ENCODE peak calls at places on chromosomes 7 and 10, in four cellular contexts. One of them, this sample, is unnamed.

GRCh38 chr7:7157177-7157886 is 25.0 kb upstream of the C1GALT1 start:
- DNase-seq in stimulated activated CD4-positive, alpha-beta T cell treated with anti-CD3 and anti-CD28 coated beads, Interleukin-12 subunit alpha, Interleukin-12 subunit beta, amount 100 ng/mL, for 24 hours: peak
- DNase-seq in AG04450: peak
- DNase-seq in GM06990: no peak
- DNase-seq in this sample: no peak

GRCh38 chr7:100191775-100192174 is 14.1 kb downstream of the STAG3 start:
- DNase-seq in AG04450: peak
- DNase-seq in stimulated activated CD4-positive, alpha-beta T cell treated with anti-CD3 and anti-CD28 coated beads, Interleukin-12 subunit alpha, Interleukin-12 subunit beta, amount 100 ng/mL, for 24 hours: no peak
- DNase-seq in GM06990: no peak
- DNase-seq in this sample: no peak

GRCh38 chr10:15068802-15069201 is 19.8 kb downstream of the ACBD7 start:
- DNase-seq in AG04450: no peak
- DNase-seq in stimulated activated CD4-positive, alpha-beta T cell treated with anti-CD3 and anti-CD28 coated beads, Interleukin-12 subunit alpha, Interleukin-12 subunit beta, amount 100 ng/mL, for 24 hours: no peak
- DNase-seq in GM06990: no peak
- DNase-seq in this sample: no peak

GRCh38 chr10:48507933-48508830 is 96.7 kb downstream of the ARHGAP22 start:
- DNase-seq in GM06990: no peak
- DNase-seq in AG04450: no peak
- DNase-seq in stimulated activated CD4-positive, alpha-beta T cell treated with anti-CD3 and anti-CD28 coated beads, Interleukin-12 subunit alpha, Interleukin-12 subunit beta, amount 100 ng/mL, for 24 hours: no peak
- DNase-seq in this sample: no peak

GRCh38 chr10:109726473-109726872 is 196.8 kb downstream of the XPNPEP1 start:
- DNase-seq in AG04450: no peak
- DNase-seq in GM06990: no peak
- DNase-seq in stimulated activated CD4-positive, alpha-beta T cell treated with anti-CD3 and anti-CD28 coated beads, Interleukin-12 subunit alpha, Interleukin-12 subunit beta, amount 100 ng/mL, for 24 hours: no peak
- DNase-seq in this sample: no peak

GRCh38 chr7:135661311-135662122 is 797 bp upstream of the STMP1 start:
- DNase-seq in AG04450: no peak
- DNase-seq in GM06990: no peak
- DNase-seq in stimulated activated CD4-positive, alpha-beta T cell treated with anti-CD3 and anti-CD28 coated beads, Interleukin-12 subunit alpha, Interleukin-12 subunit beta, amount 100 ng/mL, for 24 hours: no peak
- DNase-seq in this sample: peak

GRCh38 chr10:49465717-49466116 is 69.8 kb upstream of the DRGX start:
- DNase-seq in AG04450: no peak
- DNase-seq in stimulated activated CD4-positive, alpha-beta T cell treated with anti-CD3 and anti-CD28 coated beads, Interleukin-12 subunit alpha, Interleukin-12 subunit beta, amount 100 ng/mL, for 24 hours: no peak
- DNase-seq in GM06990: no peak
- DNase-seq in this sample: no peak

GRCh38 chr10:70227548-70228320 is 5.5 kb downstream of the PPA1 start:
- DNase-seq in GM06990: no peak
- DNase-seq in stimulated activated CD4-positive, alpha-beta T cell treated with anti-CD3 and anti-CD28 coated beads, Interleukin-12 subunit alpha, Interleukin-12 subunit beta, amount 100 ng/mL, for 24 hours: no peak
- DNase-seq in AG04450: no peak
- DNase-seq in this sample: no peak

GRCh38 chr7:150976529-150977381 is 1.4 kb downstream of the KCNH2 start:
- DNase-seq in AG04450: no peak
- DNase-seq in stimulated activated CD4-positive, alpha-beta T cell treated with anti-CD3 and anti-CD28 coated beads, Interleukin-12 subunit alpha, Interleukin-12 subunit beta, amount 100 ng/mL, for 24 hours: no peak
- DNase-seq in GM06990: no peak
- DNase-seq in this sample: no peak

GRCh38 chr10:29691564-29692064 is 56.8 kb upstream of the SVIL start:
- DNase-seq in stimulated activated CD4-positive, alpha-beta T cell treated with anti-CD3 and anti-CD28 coated beads, Interleukin-12 subunit alpha, Interleukin-12 subunit beta, amount 100 ng/mL, for 24 hours: no peak
- DNase-seq in AG04450: no peak
- DNase-seq in GM06990: no peak
- DNase-seq in this sample: no peak

GRCh38 chr10:49109669-49110335 is 5.5 kb downstream of the VSTM4 start:
- DNase-seq in GM06990: no peak
- DNase-seq in AG04450: peak
- DNase-seq in stimulated activated CD4-positive, alpha-beta T cell treated with anti-CD3 and anti-CD28 coated beads, Interleukin-12 subunit alpha, Interleukin-12 subunit beta, amount 100 ng/mL, for 24 hours: no peak
- DNase-seq in this sample: no peak

GRCh38 chr10:53719658-53720057 is 947.1 kb upstream of the MBL2 start:
- DNase-seq in GM06990: no peak
- DNase-seq in AG04450: no peak
- DNase-seq in stimulated activated CD4-positive, alpha-beta T cell treated with anti-CD3 and anti-CD28 coated beads, Interleukin-12 subunit alpha, Interleukin-12 subunit beta, amount 100 ng/mL, for 24 hours: no peak
- DNase-seq in this sample: no peak

GRCh38 chr10:18214692-18215563 is 74.7 kb downstream of the CACNB2 start:
- DNase-seq in GM06990: no peak
- DNase-seq in AG04450: no peak
- DNase-seq in stimulated activated CD4-positive, alpha-beta T cell treated with anti-CD3 and anti-CD28 coated beads, Interleukin-12 subunit alpha, Interleukin-12 subunit beta, amount 100 ng/mL, for 24 hours: no peak
- DNase-seq in this sample: no peak

GRCh38 chr7:147332988-147333387 is 1216.4 kb downstream of the CNTNAP2 start:
- DNase-seq in AG04450: no peak
- DNase-seq in GM06990: no peak
- DNase-seq in stimulated activated CD4-positive, alpha-beta T cell treated with anti-CD3 and anti-CD28 coated beads, Interleukin-12 subunit alpha, Interleukin-12 subunit beta, amount 100 ng/mL, for 24 hours: no peak
- DNase-seq in this sample: no peak

GRCh38 chr7:70506463-70506862 is 625.5 kb upstream of the GALNT17 start:
- DNase-seq in stimulated activated CD4-positive, alpha-beta T cell treated with anti-CD3 and anti-CD28 coated beads, Interleukin-12 subunit alpha, Interleukin-12 subunit beta, amount 100 ng/mL, for 24 hours: no peak
- DNase-seq in GM06990: no peak
- DNase-seq in AG04450: no peak
- DNase-seq in this sample: no peak

GRCh38 chr7:147571436-147572180 is 1019.0 kb upstream of the C7orf33 start:
- DNase-seq in AG04450: no peak
- DNase-seq in GM06990: no peak
- DNase-seq in stimulated activated CD4-positive, alpha-beta T cell treated with anti-CD3 and anti-CD28 coated beads, Interleukin-12 subunit alpha, Interleukin-12 subunit beta, amount 100 ng/mL, for 24 hours: no peak
- DNase-seq in this sample: no peak

GRCh38 chr7:55177068-55177530 is 158.3 kb downstream of the EGFR start:
- DNase-seq in AG04450: no peak
- DNase-seq in stimulated activated CD4-positive, alpha-beta T cell treated with anti-CD3 and anti-CD28 coated beads, Interleukin-12 subunit alpha, Interleukin-12 subunit beta, amount 100 ng/mL, for 24 hours: no peak
- DNase-seq in GM06990: no peak
- DNase-seq in this sample: no peak

GRCh38 chr10:78634835-78635234 is 433.9 kb upstream of the ZMIZ1 start:
- DNase-seq in AG04450: no peak
- DNase-seq in stimulated activated CD4-positive, alpha-beta T cell treated with anti-CD3 and anti-CD28 coated beads, Interleukin-12 subunit alpha, Interleukin-12 subunit beta, amount 100 ng/mL, for 24 hours: no peak
- DNase-seq in GM06990: no peak
- DNase-seq in this sample: no peak

GRCh38 chr10:11335167-11335652 is 276.2 kb downstream of the USP6NL start:
- DNase-seq in AG04450: no peak
- DNase-seq in GM06990: no peak
- DNase-seq in stimulated activated CD4-positive, alpha-beta T cell treated with anti-CD3 and anti-CD28 coated beads, Interleukin-12 subunit alpha, Interleukin-12 subunit beta, amount 100 ng/mL, for 24 hours: no peak
- DNase-seq in this sample: no peak

GRCh38 chr10:60305394-60305892 is 84.2 kb downstream of the ANK3 start:
- DNase-seq in stimulated activated CD4-positive, alpha-beta T cell treated with anti-CD3 and anti-CD28 coated beads, Interleukin-12 subunit alpha, Interleukin-12 subunit beta, amount 100 ng/mL, for 24 hours: no peak
- DNase-seq in GM06990: no peak
- DNase-seq in AG04450: no peak
- DNase-seq in this sample: no peak

GRCh38 chr10:122117475-122117874 is 128.5 kb downstream of the TACC2 start:
- DNase-seq in AG04450: no peak
- DNase-seq in stimulated activated CD4-positive, alpha-beta T cell treated with anti-CD3 and anti-CD28 coated beads, Interleukin-12 subunit alpha, Interleukin-12 subunit beta, amount 100 ng/mL, for 24 hours: no peak
- DNase-seq in GM06990: no peak
- DNase-seq in this sample: no peak

GRCh38 chr7:28958235-28958945 is at the start of gene TRIL:
- DNase-seq in stimulated activated CD4-positive, alpha-beta T cell treated with anti-CD3 and anti-CD28 coated beads, Interleukin-12 subunit alpha, Interleukin-12 subunit beta, amount 100 ng/mL, for 24 hours: no peak
- DNase-seq in AG04450: peak
- DNase-seq in GM06990: peak
- DNase-seq in this sample: peak

GRCh38 chr7:22372863-22373262 is 15.9 kb upstream of the RAPGEF5 start:
- DNase-seq in AG04450: no peak
- DNase-seq in GM06990: no peak
- DNase-seq in stimulated activated CD4-positive, alpha-beta T cell treated with anti-CD3 and anti-CD28 coated beads, Interleukin-12 subunit alpha, Interleukin-12 subunit beta, amount 100 ng/mL, for 24 hours: no peak
- DNase-seq in this sample: no peak

GRCh38 chr7:2508327-2509231 is 11.0 kb upstream of the LFNG start:
- DNase-seq in stimulated activated CD4-positive, alpha-beta T cell treated with anti-CD3 and anti-CD28 coated beads, Interleukin-12 subunit alpha, Interleukin-12 subunit beta, amount 100 ng/mL, for 24 hours: no peak
- DNase-seq in GM06990: peak
- DNase-seq in AG04450: no peak
- DNase-seq in this sample: peak

GRCh38 chr7:29265208-29265923 is 70.8 kb downstream of the CHN2 start:
- DNase-seq in GM06990: no peak
- DNase-seq in stimulated activated CD4-positive, alpha-beta T cell treated with anti-CD3 and anti-CD28 coated beads, Interleukin-12 subunit alpha, Interleukin-12 subunit beta, amount 100 ng/mL, for 24 hours: no peak
- DNase-seq in AG04450: no peak
- DNase-seq in this sample: no peak

GRCh38 chr10:100021322-100021721 is 11.6 kb upstream of the DNMBP start:
- DNase-seq in AG04450: no peak
- DNase-seq in stimulated activated CD4-positive, alpha-beta T cell treated with anti-CD3 and anti-CD28 coated beads, Interleukin-12 subunit alpha, Interleukin-12 subunit beta, amount 100 ng/mL, for 24 hours: no peak
- DNase-seq in GM06990: peak
- DNase-seq in this sample: no peak

GRCh38 chr10:60384708-60385398 is 4.8 kb downstream of the ANK3 start:
- DNase-seq in stimulated activated CD4-positive, alpha-beta T cell treated with anti-CD3 and anti-CD28 coated beads, Interleukin-12 subunit alpha, Interleukin-12 subunit beta, amount 100 ng/mL, for 24 hours: no peak
- DNase-seq in AG04450: peak
- DNase-seq in GM06990: no peak
- DNase-seq in this sample: no peak

GRCh38 chr10:1151071-1152033 is 95.2 kb downstream of the WDR37 start:
- DNase-seq in AG04450: no peak
- DNase-seq in stimulated activated CD4-positive, alpha-beta T cell treated with anti-CD3 and anti-CD28 coated beads, Interleukin-12 subunit alpha, Interleukin-12 subunit beta, amount 100 ng/mL, for 24 hours: no peak
- DNase-seq in GM06990: no peak
- DNase-seq in this sample: no peak

GRCh38 chr7:68707146-68707545 is 891.1 kb upstream of the AUTS2 start:
- DNase-seq in stimulated activated CD4-positive, alpha-beta T cell treated with anti-CD3 and anti-CD28 coated beads, Interleukin-12 subunit alpha, Interleukin-12 subunit beta, amount 100 ng/mL, for 24 hours: no peak
- DNase-seq in GM06990: no peak
- DNase-seq in AG04450: no peak
- DNase-seq in this sample: no peak

GRCh38 chr10:23095966-23096813 is 811 bp downstream of the MSRB2 start:
- DNase-seq in GM06990: no peak
- DNase-seq in AG04450: no peak
- DNase-seq in stimulated activated CD4-positive, alpha-beta T cell treated with anti-CD3 and anti-CD28 coated beads, Interleukin-12 subunit alpha, Interleukin-12 subunit beta, amount 100 ng/mL, for 24 hours: no peak
- DNase-seq in this sample: peak

GRCh38 chr10:132368881-132369635 is 27.9 kb upstream of the PWWP2B start:
- DNase-seq in GM06990: no peak
- DNase-seq in stimulated activated CD4-positive, alpha-beta T cell treated with anti-CD3 and anti-CD28 coated beads, Interleukin-12 subunit alpha, Interleukin-12 subunit beta, amount 100 ng/mL, for 24 hours: no peak
- DNase-seq in AG04450: no peak
- DNase-seq in this sample: no peak

GRCh38 chr10:44125879-44126675 is 258.8 kb downstream of the CXCL12 start:
- DNase-seq in AG04450: peak
- DNase-seq in GM06990: no peak
- DNase-seq in stimulated activated CD4-positive, alpha-beta T cell treated with anti-CD3 and anti-CD28 coated beads, Interleukin-12 subunit alpha, Interleukin-12 subunit beta, amount 100 ng/mL, for 24 hours: no peak
- DNase-seq in this sample: no peak

GRCh38 chr10:70568781-70569495 is 33.6 kb downstream of the PRF1 start:
- DNase-seq in GM06990: no peak
- DNase-seq in stimulated activated CD4-positive, alpha-beta T cell treated with anti-CD3 and anti-CD28 coated beads, Interleukin-12 subunit alpha, Interleukin-12 subunit beta, amount 100 ng/mL, for 24 hours: no peak
- DNase-seq in AG04450: no peak
- DNase-seq in this sample: no peak

GRCh38 chr10:119413738-119414611 is 128.5 kb downstream of the RGS10 start:
- DNase-seq in stimulated activated CD4-positive, alpha-beta T cell treated with anti-CD3 and anti-CD28 coated beads, Interleukin-12 subunit alpha, Interleukin-12 subunit beta, amount 100 ng/mL, for 24 hours: no peak
- DNase-seq in GM06990: no peak
- DNase-seq in AG04450: peak
- DNase-seq in this sample: no peak

This sample was measured in GM13976.